ENCODE peak calls at places on chromosomes 3 and 15, in ten cellular contexts. One of them, this sample, is unnamed.

GRCh38 chr3:32840086-32840841 is 22.5 kb downstream of the TRIM71 start:
- DNase-seq in type B pancreatic cell: no peak
- DNase-seq in NCI-H748 treated with DMSO at 0.1 percent for 48 hours: no peak
- DNase-seq in HFF-Myc: no peak
- DNase-seq in SJSA1: no peak
- DNase-seq in GM12891: no peak
- DNase-seq in osteocyte: no peak
- DNase-seq in Karpas-422: no peak
- DNase-seq in GM19239: no peak
- DNase-seq in NCI-H460: no peak
- DNase-seq in this sample: no peak

GRCh38 chr3:30664884-30665283 is 58.5 kb downstream of the TGFBR2 start:
- DNase-seq in NCI-H748 treated with DMSO at 0.1 percent for 48 hours: no peak
- DNase-seq in HFF-Myc: no peak
- DNase-seq in type B pancreatic cell: no peak
- DNase-seq in GM12891: no peak
- DNase-seq in Karpas-422: no peak
- DNase-seq in NCI-H460: no peak
- DNase-seq in osteocyte: no peak
- DNase-seq in GM19239: no peak
- DNase-seq in SJSA1: no peak
- DNase-seq in this sample: no peak

GRCh38 chr3:58021072-58021959 is 13.1 kb downstream of the FLNB start:
- DNase-seq in type B pancreatic cell: no peak
- DNase-seq in GM12891: no peak
- DNase-seq in Karpas-422: no peak
- DNase-seq in SJSA1: no peak
- DNase-seq in NCI-H748 treated with DMSO at 0.1 percent for 48 hours: peak
- DNase-seq in HFF-Myc: no peak
- DNase-seq in osteocyte: no peak
- DNase-seq in NCI-H460: no peak
- DNase-seq in GM19239: no peak
- DNase-seq in this sample: no peak

GRCh38 chr3:127716334-127716733 is 43.6 kb downstream of the ABTB1 start:
- DNase-seq in NCI-H748 treated with DMSO at 0.1 percent for 48 hours: no peak
- DNase-seq in NCI-H460: no peak
- DNase-seq in type B pancreatic cell: no peak
- DNase-seq in Karpas-422: no peak
- DNase-seq in GM19239: no peak
- DNase-seq in HFF-Myc: no peak
- DNase-seq in SJSA1: no peak
- DNase-seq in osteocyte: no peak
- DNase-seq in GM12891: no peak
- DNase-seq in this sample: no peak

GRCh38 chr15:62391565-62392262 is 226.6 kb upstream of the C2CD4B start:
- DNase-seq in GM12891: peak
- DNase-seq in type B pancreatic cell: peak
- DNase-seq in SJSA1: peak
- DNase-seq in Karpas-422: no peak
- DNase-seq in HFF-Myc: no peak
- DNase-seq in NCI-H748 treated with DMSO at 0.1 percent for 48 hours: no peak
- DNase-seq in NCI-H460: no peak
- DNase-seq in GM19239: peak
- DNase-seq in osteocyte: peak
- DNase-seq in this sample: peak

GRCh38 chr3:65919841-65920240 is 118.9 kb downstream of the MAGI1 start:
- DNase-seq in GM19239: no peak
- DNase-seq in Karpas-422: no peak
- DNase-seq in SJSA1: no peak
- DNase-seq in type B pancreatic cell: no peak
- DNase-seq in osteocyte: no peak
- DNase-seq in NCI-H748 treated with DMSO at 0.1 percent for 48 hours: no peak
- DNase-seq in NCI-H460: no peak
- DNase-seq in GM12891: no peak
- DNase-seq in HFF-Myc: no peak
- DNase-seq in this sample: no peak

GRCh38 chr3:194206375-194206774 is 70.4 kb downstream of the HES1 start:
- DNase-seq in SJSA1: no peak
- DNase-seq in NCI-H748 treated with DMSO at 0.1 percent for 48 hours: no peak
- DNase-seq in GM19239: no peak
- DNase-seq in type B pancreatic cell: no peak
- DNase-seq in NCI-H460: no peak
- DNase-seq in osteocyte: no peak
- DNase-seq in HFF-Myc: no peak
- DNase-seq in GM12891: no peak
- DNase-seq in Karpas-422: no peak
- DNase-seq in this sample: no peak

GRCh38 chr15:53193149-53193548 is 403.0 kb upstream of the ONECUT1 start:
- DNase-seq in GM19239: no peak
- DNase-seq in GM12891: no peak
- DNase-seq in NCI-H460: peak
- DNase-seq in HFF-Myc: no peak
- DNase-seq in Karpas-422: peak
- DNase-seq in NCI-H748 treated with DMSO at 0.1 percent for 48 hours: no peak
- DNase-seq in osteocyte: no peak
- DNase-seq in type B pancreatic cell: no peak
- DNase-seq in SJSA1: no peak
- DNase-seq in this sample: no peak

GRCh38 chr15:74131618-74132191 is 1.3 kb downstream of the ISLR2 start:
- DNase-seq in osteocyte: no peak
- DNase-seq in NCI-H748 treated with DMSO at 0.1 percent for 48 hours: no peak
- DNase-seq in NCI-H460: no peak
- DNase-seq in type B pancreatic cell: no peak
- DNase-seq in SJSA1: no peak
- DNase-seq in Karpas-422: no peak
- DNase-seq in GM19239: no peak
- DNase-seq in GM12891: no peak
- DNase-seq in HFF-Myc: no peak
- DNase-seq in this sample: no peak

GRCh38 chr3:77906102-77906709 is 866.3 kb downstream of the ROBO2 start:
- DNase-seq in Karpas-422: no peak
- DNase-seq in HFF-Myc: no peak
- DNase-seq in type B pancreatic cell: no peak
- DNase-seq in GM12891: no peak
- DNase-seq in SJSA1: no peak
- DNase-seq in NCI-H748 treated with DMSO at 0.1 percent for 48 hours: no peak
- DNase-seq in GM19239: no peak
- DNase-seq in osteocyte: no peak
- DNase-seq in NCI-H460: no peak
- DNase-seq in this sample: no peak